ENCODE peak calls at places on chromosomes 6 and 20, in eight cellular contexts. One of them, this sample, is unnamed.

GRCh38 chr6:12482386-12482785 is 192.2 kb downstream of the EDN1 start:
- DNase-seq in A549: peak
- DNase-seq in SK-N-SH: no peak
- DNase-seq in stomach: no peak
- DNase-seq in esophagus muscularis mucosa: no peak
- DNase-seq in GM12878: no peak
- DNase-seq in ovary: no peak
- DNase-seq in transverse colon: no peak
- DNase-seq in this sample: no peak

GRCh38 chr6:5866547-5867051 is 140.1 kb downstream of the NRN1 start:
- DNase-seq in A549: peak
- DNase-seq in SK-N-SH: no peak
- DNase-seq in stomach: no peak
- DNase-seq in esophagus muscularis mucosa: no peak
- DNase-seq in GM12878: no peak
- DNase-seq in ovary: no peak
- DNase-seq in transverse colon: no peak
- DNase-seq in this sample: no peak

GRCh38 chr6:89197141-89197540 is 20.0 kb downstream of the GABRR1 start:
- DNase-seq in A549: no peak
- DNase-seq in SK-N-SH: no peak
- DNase-seq in stomach: no peak
- DNase-seq in esophagus muscularis mucosa: no peak
- DNase-seq in GM12878: no peak
- DNase-seq in ovary: no peak
- DNase-seq in transverse colon: no peak
- DNase-seq in this sample: no peak

GRCh38 chr6:30722280-30723112 is 2.3 kb downstream of the TUBB start:
- DNase-seq in A549: peak
- DNase-seq in SK-N-SH: peak
- DNase-seq in stomach: peak
- DNase-seq in esophagus muscularis mucosa: peak
- DNase-seq in GM12878: no peak
- DNase-seq in ovary: peak
- DNase-seq in transverse colon: peak
- DNase-seq in this sample: peak

GRCh38 chr20:51660741-51661608 is 107.2 kb downstream of the ATP9A start:
- DNase-seq in A549: peak
- DNase-seq in SK-N-SH: peak
- DNase-seq in stomach: no peak
- DNase-seq in esophagus muscularis mucosa: no peak
- DNase-seq in GM12878: no peak
- DNase-seq in ovary: no peak
- DNase-seq in transverse colon: no peak
- DNase-seq in this sample: no peak

GRCh38 chr6:158040804-158041347 is 59.2 kb downstream of the SYNJ2 start:
- DNase-seq in A549: peak
- DNase-seq in SK-N-SH: no peak
- DNase-seq in stomach: no peak
- DNase-seq in esophagus muscularis mucosa: no peak
- DNase-seq in GM12878: no peak
- DNase-seq in ovary: no peak
- DNase-seq in transverse colon: no peak
- DNase-seq in this sample: no peak

GRCh38 chr6:45721665-45722064 is 294.0 kb downstream of the CLIC5 start:
- DNase-seq in A549: no peak
- DNase-seq in SK-N-SH: no peak
- DNase-seq in stomach: no peak
- DNase-seq in esophagus muscularis mucosa: no peak
- DNase-seq in GM12878: no peak
- DNase-seq in ovary: no peak
- DNase-seq in transverse colon: no peak
- DNase-seq in this sample: no peak

GRCh38 chr20:25372584-25373336 is 17.9 kb downstream of the ABHD12 start:
- DNase-seq in A549: peak
- DNase-seq in SK-N-SH: no peak
- DNase-seq in stomach: no peak
- DNase-seq in esophagus muscularis mucosa: no peak
- DNase-seq in GM12878: no peak
- DNase-seq in ovary: no peak
- DNase-seq in transverse colon: no peak
- DNase-seq in this sample: no peak

GRCh38 chr6:43807228-43808061 is 37.4 kb downstream of the VEGFA start:
- DNase-seq in A549: no peak
- DNase-seq in SK-N-SH: peak
- DNase-seq in stomach: no peak
- DNase-seq in esophagus muscularis mucosa: no peak
- DNase-seq in GM12878: no peak
- DNase-seq in ovary: no peak
- DNase-seq in transverse colon: no peak
- DNase-seq in this sample: no peak

GRCh38 chr6:14371530-14371929 is 254.0 kb downstream of the CD83 start:
- DNase-seq in A549: no peak
- DNase-seq in SK-N-SH: no peak
- DNase-seq in stomach: no peak
- DNase-seq in esophagus muscularis mucosa: no peak
- DNase-seq in GM12878: no peak
- DNase-seq in ovary: no peak
- DNase-seq in transverse colon: no peak
- DNase-seq in this sample: no peak

GRCh38 chr6:144395014-144395413 is 109.9 kb downstream of the UTRN start:
- DNase-seq in A549: no peak
- DNase-seq in SK-N-SH: no peak
- DNase-seq in stomach: no peak
- DNase-seq in esophagus muscularis mucosa: no peak
- DNase-seq in GM12878: no peak
- DNase-seq in ovary: no peak
- DNase-seq in transverse colon: no peak
- DNase-seq in this sample: no peak

GRCh38 chr6:118748311-118749062 is 97.1 kb upstream of the CEP85L start:
- DNase-seq in A549: no peak
- DNase-seq in SK-N-SH: peak
- DNase-seq in stomach: no peak
- DNase-seq in esophagus muscularis mucosa: peak
- DNase-seq in GM12878: no peak
- DNase-seq in ovary: peak
- DNase-seq in transverse colon: no peak
- DNase-seq in this sample: no peak

GRCh38 chr6:155498370-155498769 is 42.7 kb upstream of the NOX3 start:
- DNase-seq in A549: no peak
- DNase-seq in SK-N-SH: no peak
- DNase-seq in stomach: no peak
- DNase-seq in esophagus muscularis mucosa: no peak
- DNase-seq in GM12878: no peak
- DNase-seq in ovary: no peak
- DNase-seq in transverse colon: no peak
- DNase-seq in this sample: no peak

GRCh38 chr6:90739339-90739738 is 152.5 kb upstream of the MAP3K7 start:
- DNase-seq in A549: no peak
- DNase-seq in SK-N-SH: no peak
- DNase-seq in stomach: no peak
- DNase-seq in esophagus muscularis mucosa: no peak
- DNase-seq in GM12878: no peak
- DNase-seq in ovary: no peak
- DNase-seq in transverse colon: no peak
- DNase-seq in this sample: no peak

GRCh38 chr6:152170702-152171667 is 363.5 kb downstream of the ESR1 start:
- DNase-seq in A549: no peak
- DNase-seq in SK-N-SH: no peak
- DNase-seq in stomach: peak
- DNase-seq in esophagus muscularis mucosa: no peak
- DNase-seq in GM12878: peak
- DNase-seq in ovary: no peak
- DNase-seq in transverse colon: no peak
- DNase-seq in this sample: no peak

GRCh38 chr6:41406821-41407787 is 71.7 kb downstream of the NCR2 start:
- DNase-seq in A549: no peak
- DNase-seq in SK-N-SH: no peak
- DNase-seq in stomach: no peak
- DNase-seq in esophagus muscularis mucosa: no peak
- DNase-seq in GM12878: no peak
- DNase-seq in ovary: no peak
- DNase-seq in transverse colon: no peak
- DNase-seq in this sample: no peak

GRCh38 chr6:111618407-111618806 is 12.7 kb upstream of the TRAF3IP2 start:
- DNase-seq in A549: no peak
- DNase-seq in SK-N-SH: no peak
- DNase-seq in stomach: no peak
- DNase-seq in esophagus muscularis mucosa: no peak
- DNase-seq in GM12878: no peak
- DNase-seq in ovary: no peak
- DNase-seq in transverse colon: no peak
- DNase-seq in this sample: no peak

DNA sequence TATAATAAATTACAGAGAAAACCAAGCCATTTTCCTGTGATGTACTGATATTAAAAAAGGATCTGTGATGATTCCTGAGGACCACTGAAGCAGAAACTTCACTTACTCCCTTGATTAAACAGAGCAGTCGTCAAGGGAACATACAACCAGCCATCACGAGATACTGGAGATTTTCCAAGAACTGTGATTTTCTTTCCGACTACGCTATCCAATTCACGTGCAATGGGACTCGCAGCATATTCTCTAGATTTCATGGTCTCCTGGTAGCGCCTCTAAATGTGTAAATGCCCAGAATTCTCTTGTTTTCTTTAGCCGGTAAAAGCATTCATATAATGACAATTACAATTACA is 377.4 kb downstream of the PHF3 start:
- DNase-seq in A549: no peak
- DNase-seq in SK-N-SH: peak
- DNase-seq in stomach: no peak
- DNase-seq in esophagus muscularis mucosa: no peak
- DNase-seq in GM12878: no peak
- DNase-seq in ovary: no peak
- DNase-seq in transverse colon: no peak
- DNase-seq in this sample: no peak
- H3K4me3 ChIP-seq in A549: no peak
- H3K4me3 ChIP-seq in SK-N-SH: no peak
- H3K4me3 ChIP-seq in stomach: no peak
- H3K4me3 ChIP-seq in esophagus muscularis mucosa: no peak
- H3K4me3 ChIP-seq in GM12878: no peak
- H3K4me3 ChIP-seq in ovary: no peak
- H3K4me3 ChIP-seq in transverse colon: no peak
- H3K4me3 ChIP-seq in this sample: no peak

GRCh38 chr6:163640641-163641040 is 226.1 kb downstream of the QKI start:
- DNase-seq in A549: no peak
- DNase-seq in SK-N-SH: no peak
- DNase-seq in stomach: no peak
- DNase-seq in esophagus muscularis mucosa: no peak
- DNase-seq in GM12878: no peak
- DNase-seq in ovary: no peak
- DNase-seq in transverse colon: no peak
- DNase-seq in this sample: no peak
- TF ChIP-seq EP300 in A549: no peak
- TF ChIP-seq EP300 in SK-N-SH: no peak
- TF ChIP-seq EP300 in stomach: no peak
- TF ChIP-seq EP300 in esophagus muscularis mucosa: no peak
- TF ChIP-seq EP300 in GM12878: no peak
- TF ChIP-seq EP300 in ovary: no peak
- TF ChIP-seq EP300 in transverse colon: no peak
- TF ChIP-seq EP300 in this sample: no peak

GRCh38 chr20:63696628-63697356 is at the start of gene TNFRSF6B:
- DNase-seq in A549: no peak
- DNase-seq in SK-N-SH: peak
- DNase-seq in stomach: no peak
- DNase-seq in esophagus muscularis mucosa: no peak
- DNase-seq in GM12878: no peak
- DNase-seq in ovary: peak
- DNase-seq in transverse colon: peak
- DNase-seq in this sample: no peak
- H3K4me3 ChIP-seq in A549: no peak
- H3K4me3 ChIP-seq in SK-N-SH: no peak
- H3K4me3 ChIP-seq in stomach: peak
- H3K4me3 ChIP-seq in esophagus muscularis mucosa: peak
- H3K4me3 ChIP-seq in GM12878: no peak
- H3K4me3 ChIP-seq in ovary: no peak
- H3K4me3 ChIP-seq in transverse colon: no peak
- H3K4me3 ChIP-seq in this sample: peak

DNA sequence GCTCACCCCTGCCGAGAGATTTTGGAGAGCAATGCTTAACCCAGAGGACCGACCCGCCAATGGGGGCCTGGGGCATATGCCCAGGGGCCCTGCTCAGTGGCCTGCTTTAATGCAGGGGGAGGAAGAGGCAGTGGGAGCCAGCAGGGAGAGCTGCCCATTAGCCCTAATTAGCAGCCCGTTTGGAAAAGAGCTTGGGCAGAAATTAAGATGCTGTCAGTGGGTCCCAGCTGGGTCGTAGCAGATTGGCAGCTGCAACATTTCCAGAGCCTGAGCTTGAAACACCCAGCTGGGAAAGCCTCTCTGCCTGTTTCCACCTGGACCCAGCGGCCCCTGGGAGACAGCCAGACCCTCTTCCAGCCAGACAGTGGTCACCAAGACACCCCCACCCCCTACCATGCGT is 39.5 kb downstream of the CD40 start:
- DNase-seq in A549: no peak
- DNase-seq in SK-N-SH: peak
- DNase-seq in stomach: no peak
- DNase-seq in esophagus muscularis mucosa: no peak
- DNase-seq in GM12878: no peak
- DNase-seq in ovary: no peak
- DNase-seq in transverse colon: no peak
- DNase-seq in this sample: no peak
- TF ChIP-seq EP300 in A549: no peak
- TF ChIP-seq EP300 in SK-N-SH: no peak
- TF ChIP-seq EP300 in stomach: no peak
- TF ChIP-seq EP300 in esophagus muscularis mucosa: no peak
- TF ChIP-seq EP300 in GM12878: no peak
- TF ChIP-seq EP300 in ovary: no peak
- TF ChIP-seq EP300 in transverse colon: no peak
- TF ChIP-seq EP300 in this sample: no peak

DNA sequence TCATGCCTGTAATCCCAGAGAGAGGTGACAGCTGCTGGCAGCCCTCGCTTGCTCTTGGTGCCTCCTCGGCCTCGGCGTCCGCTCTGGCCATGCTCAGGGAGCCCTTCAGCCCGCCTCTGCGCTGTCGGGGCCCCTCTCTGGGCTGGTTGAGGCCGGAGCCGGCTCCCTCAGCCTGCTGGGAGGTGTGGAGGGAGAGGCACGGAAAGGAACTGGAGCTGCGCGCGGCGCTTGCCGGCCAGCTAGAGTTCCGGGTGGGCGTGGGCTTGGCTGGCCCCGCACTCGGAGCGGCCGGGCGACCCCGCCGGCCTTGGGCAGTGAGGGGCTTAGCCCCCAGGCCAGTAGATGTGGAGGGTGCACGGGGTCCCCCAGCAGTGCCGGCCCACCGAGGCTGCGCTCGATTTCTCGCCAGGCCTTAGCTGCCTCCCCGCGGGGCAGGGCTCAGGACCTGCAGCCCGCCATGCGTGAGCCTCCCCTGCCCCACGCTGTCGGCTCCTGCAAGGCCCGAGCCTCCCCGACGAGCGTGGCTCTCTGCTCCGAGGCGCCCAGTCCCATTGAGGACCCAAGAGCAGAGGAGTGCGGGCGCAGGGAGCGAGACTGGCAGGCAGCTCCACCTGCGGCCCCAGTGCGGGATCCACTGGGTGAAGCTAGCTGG is 34.6 kb downstream of the C6orf52 start:
- DNase-seq in A549: no peak
- DNase-seq in SK-N-SH: peak
- DNase-seq in stomach: peak
- DNase-seq in esophagus muscularis mucosa: no peak
- DNase-seq in GM12878: no peak
- DNase-seq in ovary: no peak
- DNase-seq in transverse colon: no peak
- DNase-seq in this sample: no peak
- H3K4me3 ChIP-seq in A549: no peak
- H3K4me3 ChIP-seq in SK-N-SH: peak
- H3K4me3 ChIP-seq in stomach: peak
- H3K4me3 ChIP-seq in esophagus muscularis mucosa: peak
- H3K4me3 ChIP-seq in GM12878: no peak
- H3K4me3 ChIP-seq in ovary: no peak
- H3K4me3 ChIP-seq in transverse colon: no peak
- H3K4me3 ChIP-seq in this sample: peak

GRCh38 chr6:106450645-106451044 is 90.1 kb downstream of the CRYBG1 start:
- DNase-seq in A549: no peak
- DNase-seq in SK-N-SH: no peak
- DNase-seq in stomach: no peak
- DNase-seq in esophagus muscularis mucosa: no peak
- DNase-seq in GM12878: no peak
- DNase-seq in ovary: no peak
- DNase-seq in transverse colon: no peak
- DNase-seq in this sample: no peak
- TF ChIP-seq EP300 in A549: no peak
- TF ChIP-seq EP300 in SK-N-SH: no peak
- TF ChIP-seq EP300 in stomach: no peak
- TF ChIP-seq EP300 in esophagus muscularis mucosa: no peak
- TF ChIP-seq EP300 in GM12878: no peak
- TF ChIP-seq EP300 in ovary: no peak
- TF ChIP-seq EP300 in transverse colon: no peak
- TF ChIP-seq EP300 in this sample: no peak